ENCODE peak calls at places on chromosomes 11 and 22, in seven cellular contexts. C, A, M, O, S, J and V are unnamed samples.

GRCh38 chr11:16013649-16014275 is 342.6 kb downstream of the SOX6 start:
- DNase-seq in C (no peak), A (no peak), M (no peak), O (no peak), S (no peak), J (no peak), V (no peak)

GRCh38 chr22:45476814-45477213 is 25.9 kb upstream of the FBLN1 start:
- DNase-seq in C (no peak), A (no peak), M (no peak), O (no peak), S (no peak), J (no peak), V (no peak)

GRCh38 chr11:85810871-85811611 is at the start of gene SYTL2:
- DNase-seq in C (peak), A (peak), M (peak), O (peak), S (peak), J (peak), V (peak)

GRCh38 chr22:38032681-38033521 is 24.3 kb upstream of the PICK1 start:
- DNase-seq in C (peak), A (no peak), M (no peak), O (no peak), S (no peak), J (no peak), V (no peak)

GRCh38 chr11:107666911-107667568 is 44.8 kb downstream of the SLN start:
- DNase-seq in C (no peak), A (no peak), M (no peak), O (no peak), S (no peak), J (no peak), V (no peak)

GRCh38 chr11:112786196-112786595 is 175.0 kb upstream of the NCAM1 start:
- DNase-seq in C (no peak), A (no peak), M (no peak), O (no peak), S (no peak), J (no peak), V (no peak)

GRCh38 chr22:46636221-46637002 is 16.2 kb downstream of the GRAMD4 start:
- DNase-seq in C (no peak), A (no peak), M (no peak), O (no peak), S (no peak), J (no peak), V (no peak)

GRCh38 chr11:68855205-68855978 is 13.7 kb upstream of the CPT1A start:
- DNase-seq in C (peak), A (no peak), M (peak), O (no peak), S (no peak), J (no peak), V (no peak)

GRCh38 chr11:2901854-2902783 is 16.5 kb upstream of the CDKN1C start:
- DNase-seq in C (peak), A (peak), M (peak), O (peak), S (peak), J (peak), V (peak)

GRCh38 chr22:19824197-19825015 is 30.3 kb downstream of the GNB1L start:
- DNase-seq in C (peak), A (no peak), M (no peak), O (no peak), S (no peak), J (no peak), V (no peak)

GRCh38 chr22:48782326-48782725 is 1045.3 kb downstream of the BRD1 start:
- DNase-seq in C (no peak), A (no peak), M (no peak), O (no peak), S (no peak), J (no peak), V (no peak)